ENCODE peak calls at places on chromosomes 12 and 14, in six cellular contexts. E, V, K, O, B and P are unnamed samples. For H3K9me3, the result is how much of the 10 kb centered on the place peaks cover.

GRCh38 chr14:55600784-55601561 is 21.0 kb downstream of the KTN1 start:
- DNase-seq in B (no peak), E (no peak), K (no peak), V (no peak), O (peak), P (peak)

GRCh38 chr14:35533357-35534129 is 421 bp upstream of the INSM2 start:
- DNase-seq in V (no peak), O (peak), K (peak), B (no peak), E (peak), P (peak)

GRCh38 chr12:110563702-110564470 is 19.2 kb downstream of the PPTC7 start:
- DNase-seq in V (no peak), B (no peak), E (no peak), O (peak), K (no peak), P (no peak)

GRCh38 chr12:7009512-7009911 is 8.8 kb downstream of the LPCAT3 start:
- DNase-seq in B (no peak), V (no peak), O (no peak), K (no peak), E (no peak), P (no peak)

GRCh38 chr12:74334770-74335169 is 202.9 kb upstream of the ATXN7L3B start:
- DNase-seq in E (no peak), O (no peak), V (no peak), K (no peak), B (no peak), P (peak)

GRCh38 chr14:74652541-74652940 is 40.5 kb upstream of the LTBP2 start:
- DNase-seq in O (no peak), K (no peak), E (no peak), V (no peak), B (no peak), P (no peak)

GRCh38 chr12:29334911-29335310 is 46.1 kb downstream of the ERGIC2 start:
- DNase-seq in B (no peak), K (no peak), E (no peak), V (no peak), O (peak), P (no peak)

GRCh38 chr12:124386661-124387509 is 92.0 kb downstream of the RFLNA start:
- DNase-seq in E (no peak), V (no peak), K (no peak), O (peak), B (no peak), P (no peak)

GRCh38 chr12:105256921-105257320 is 20.9 kb upstream of the APPL2 start:
- DNase-seq in B (no peak), V (no peak), K (no peak), E (no peak), O (peak), P (peak)

GRCh38 chr12:4819654-4820053 is 90.1 kb upstream of the KCNA1 start:
- DNase-seq in O (peak), E (no peak), V (no peak), B (no peak), K (no peak), P (peak)

GRCh38 chr14:104970231-104971068 is 7.7 kb downstream of the AHNAK2 start:
- DNase-seq in B (peak), E (no peak), O (peak), K (peak), V (no peak), P (peak)

GRCh38 chr14:36474593-36474992 is 45.4 kb downstream of the NKX2-1 start:
- DNase-seq in O (no peak), V (no peak), K (no peak), B (no peak), E (no peak), P (no peak)

GRCh38 chr12:3145036-3145435 is 67.9 kb downstream of the TSPAN9 start:
- DNase-seq in V (no peak), E (no peak), K (no peak), B (no peak), O (no peak), P (no peak)

GRCh38 chr12:103455020-103455763 is 40.6 kb downstream of the C12orf42 start:
- DNase-seq in O (no peak), K (no peak), B (no peak), E (no peak), V (no peak), P (no peak)

GRCh38 chr14:61929651-61930050 is 167.4 kb downstream of the SNAPC1 start:
- DNase-seq in B (no peak), K (no peak), V (no peak), E (no peak), O (no peak), P (no peak)

GRCh38 chr12:19527876-19528275 is 88.6 kb downstream of the AEBP2 start:
- DNase-seq in K (no peak), E (no peak), V (no peak), B (no peak), O (no peak), P (no peak)

GRCh38 chr12:112838731-112839130 is 47.2 kb downstream of the RPH3A start:
- DNase-seq in V (no peak), B (no peak), K (no peak), E (no peak), O (no peak), P (no peak)

GRCh38 chr14:81129242-81129641 is 91.5 kb downstream of the GTF2A1 start:
- DNase-seq in V (no peak), K (no peak), O (no peak), E (no peak), B (no peak), P (no peak)

GRCh38 chr14:81676879-81677278 is 143.2 kb upstream of the SEL1L start:
- DNase-seq in E (no peak), B (no peak), V (no peak), K (no peak), O (no peak), P (no peak)

GRCh38 chr12:80313184-80313583 is 130.9 kb upstream of the PTPRQ start:
- DNase-seq in V (no peak), O (peak), K (no peak), B (no peak), E (no peak), P (no peak)

GRCh38 chr14:81436296-81437138 is 36.4 kb upstream of the STON2 start:
- DNase-seq in V (no peak), E (peak), B (no peak), K (peak), O (peak), P (peak)

GRCh38 chr12:62123721-62124203 is 136.4 kb upstream of the USP15 start:
- DNase-seq in V (peak), B (no peak), E (peak), O (peak), K (peak), P (peak)

GRCh38 chr12:77992760-77993159 is 162.1 kb downstream of the NAV3 start:
- DNase-seq in B (no peak), E (no peak), K (no peak), V (no peak), O (no peak), P (no peak)

GRCh38 chr14:75452900-75453816 is 25.3 kb downstream of the JDP2 start:
- DNase-seq in E (peak), K (peak), V (no peak), O (peak), B (peak), P (peak)

GRCh38 chr14:76245097-76245496 is 93.4 kb downstream of the GPATCH2L start:
- DNase-seq in V (no peak), O (no peak), K (no peak), E (no peak), B (no peak), P (peak)

GRCh38 chr14:32933943-32934890 is 4.5 kb upstream of the NPAS3 start:
- DNase-seq in B (no peak), E (peak), O (peak), K (peak), V (no peak), P (peak)

GRCh38 chr12:115253049-115253448 is 569.1 kb upstream of the TBX3 start:
- DNase-seq in O (no peak), E (no peak), B (no peak), K (no peak), V (no peak), P (no peak)

GRCh38 chr14:80278293-80279037 is 67.2 kb upstream of the DIO2 start:
- DNase-seq in B (no peak), O (peak), E (no peak), V (no peak), K (no peak), P (peak)

GRCh38 chr14:104302794-104303405 is 164.5 kb downstream of the KIF26A start:
- DNase-seq in K (no peak), B (no peak), O (no peak), V (no peak), E (no peak), P (no peak)

GRCh38 chr14:94112513-94113060 is 2.1 kb downstream of the IFI27 start:
- DNase-seq in E (no peak), B (no peak), K (no peak), V (no peak), O (peak), P (no peak)
- H3K4me3 ChIP-seq in E (no peak), B (peak), K (no peak), V (no peak), O (no peak), P (no peak)

DNA sequence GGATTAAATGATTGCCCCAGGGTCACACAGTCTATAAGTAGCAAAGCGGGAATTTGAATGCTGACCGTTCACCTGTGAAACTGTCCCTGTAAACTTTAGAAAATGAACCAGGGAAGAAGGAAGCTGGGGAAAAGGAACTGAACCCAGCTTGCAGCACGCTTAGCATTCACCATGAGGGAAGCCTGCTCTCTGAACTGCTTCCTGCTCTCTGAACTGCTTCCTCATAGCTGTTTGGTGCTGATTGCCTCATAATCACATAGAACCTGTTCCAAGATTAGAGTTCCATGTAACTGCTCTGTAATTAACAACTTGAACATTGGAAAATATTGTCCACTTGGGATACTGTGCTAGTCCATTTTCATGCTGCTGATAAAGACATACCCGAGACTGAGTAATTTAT is 1504.8 kb upstream of the TMEM132C start:
- DNase-seq in O (no peak), K (no peak), V (no peak), B (no peak), E (no peak), P (no peak)
- H3K9me3 ChIP-seq in O (under half), K (under half), V (under half), B (under half), E (under half), P (under half)

GRCh38 chr12:65903680-65904403 is 79.6 kb downstream of the HMGA2 start:
- DNase-seq in O (no peak), E (no peak), V (no peak), K (no peak), B (no peak), P (no peak)
- TF ChIP-seq EZH2 in O (no peak), E (no peak), V (no peak), K (no peak), B (no peak), P (no peak)

GRCh38 chr12:67431436-67432049 is 162.4 kb downstream of the CAND1 start:
- DNase-seq in V (no peak), K (no peak), E (no peak), B (no peak), O (peak), P (no peak)

GRCh38 chr12:67436230-67436629 is 167.1 kb downstream of the CAND1 start:
- DNase-seq in V (no peak), E (no peak), O (no peak), B (no peak), K (no peak), P (peak)

GRCh38 chr12:67434653-67435375 is 165.7 kb downstream of the CAND1 start:
- DNase-seq in B (no peak), O (peak), V (no peak), K (no peak), E (no peak), P (peak)

GRCh38 chr12:67430708-67431335 is 161.7 kb downstream of the CAND1 start:
- DNase-seq in E (no peak), O (peak), B (no peak), K (no peak), V (no peak), P (no peak)

DNA sequence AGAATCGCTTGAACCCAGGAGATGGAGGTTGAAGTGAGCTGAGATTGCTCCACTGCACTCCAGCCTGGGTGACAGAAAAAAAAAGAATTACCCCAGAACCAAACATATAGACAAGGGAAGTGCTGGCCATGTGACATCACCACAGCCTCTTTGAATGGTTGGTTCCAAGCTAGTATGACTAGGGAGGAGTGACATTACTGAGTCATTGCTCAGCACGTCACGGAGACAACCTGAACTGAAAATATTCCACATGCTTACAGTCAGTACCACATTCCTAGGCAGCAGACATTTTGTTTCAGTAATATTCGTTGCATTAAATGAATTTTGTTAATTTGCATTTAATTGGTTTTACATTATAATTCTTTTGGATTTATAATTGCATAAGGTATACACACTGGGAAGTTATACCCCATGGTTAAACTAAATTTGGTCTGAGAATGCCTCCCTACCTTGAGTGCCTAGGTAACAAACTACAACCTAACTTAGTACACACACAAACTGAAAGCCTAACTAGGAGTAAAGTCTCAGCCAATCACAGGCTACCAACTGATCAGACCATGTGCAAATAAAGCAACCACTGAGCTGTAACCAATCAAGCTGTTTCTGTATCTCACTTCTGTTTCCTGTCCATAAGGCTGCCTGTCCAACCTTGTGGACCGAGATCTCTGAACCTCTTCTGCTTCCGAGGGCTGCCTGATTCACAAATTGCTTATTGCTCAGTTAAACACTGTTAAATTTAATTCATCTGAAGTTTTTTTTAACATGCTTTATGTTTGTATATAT is 164.4 kb downstream of the CAND1 start:
- DNase-seq in O (peak), B (no peak), E (no peak), K (no peak), V (no peak), P (peak)
- H3K4me3 ChIP-seq in O (no peak), B (no peak), E (no peak), K (no peak), V (no peak), P (no peak)

GRCh38 chr14:48672506-48672905 is 913.7 kb downstream of the RPS29 start:
- DNase-seq in B (no peak), O (no peak), K (no peak), E (no peak), V (no peak), P (no peak)
- H3K9me3 ChIP-seq in B (under half), O (under half), K (under half), E (under half), V (under half), P (under half)